ENCODE peak calls at places on chromosome 22, in seven cellular contexts. D is tibial nerve, W is neural progenitor cell, Q is omental fat pad, X is ovary, C is coronary artery, K is mesothelial cell of epicardium. Z is an unnamed sample.

GRCh38 chr22:30253205-30253852 is 6.8 kb upstream of the LIF start:
- DNase-seq in D (peak; percentile 52), W (no peak), Q (no peak), X (no peak), C (no peak), K (no peak), Z (no peak)

GRCh38 chr22:21450320-21450831 is 16.8 kb upstream of the TMEM191C start:
- DNase-seq in D (peak; percentile 10), W (peak; percentile 41), Q (no peak), X (no peak), C (no peak), K (no peak), Z (peak; percentile 41)

GRCh38 chr22:19951351-19951750 is 9.7 kb upstream of the TXNRD2 start:
- DNase-seq in D (no peak), W (no peak), Q (no peak), X (no peak), C (no peak), K (no peak), Z (no peak)

GRCh38 chr22:23822101-23822671 is 16.6 kb downstream of the DERL3 start:
- DNase-seq in D (no peak), W (no peak), Q (no peak), X (no peak), C (no peak), K (no peak), Z (no peak)

GRCh38 chr22:34800265-34800664 is 265.7 kb upstream of the ISX start:
- DNase-seq in D (no peak), W (no peak), Q (no peak), X (no peak), C (no peak), K (no peak), Z (no peak)

GRCh38 chr22:27518583-27519437 is 282.7 kb downstream of the MN1 start:
- DNase-seq in D (no peak), W (peak; percentile 28), Q (no peak), X (no peak), C (no peak), K (no peak), Z (no peak)

GRCh38 chr22:21626735-21627469 is 2.9 kb downstream of the YDJC start:
- DNase-seq in D (no peak), W (no peak), Q (no peak), X (no peak), C (no peak), K (no peak), Z (peak; percentile 51)

GRCh38 chr22:32888976-32889375 is 87.5 kb downstream of the TIMP3 start:
- DNase-seq in D (no peak), W (no peak), Q (no peak), X (no peak), C (no peak), K (no peak), Z (no peak)

GRCh38 chr22:38397189-38398097 is 57.6 kb downstream of the KCNJ4 start:
- DNase-seq in D (no peak), W (peak; percentile 87), Q (no peak), X (no peak), C (no peak), K (no peak), Z (peak; percentile 53)

GRCh38 chr22:38135133-38135706 is 24.7 kb upstream of the BAIAP2L2 start:
- DNase-seq in D (no peak), W (no peak), Q (no peak), X (no peak), C (no peak), K (no peak), Z (no peak)

GRCh38 chr22:22085702-22086500 is 103.3 kb upstream of the TOP3B start:
- DNase-seq in D (no peak), W (no peak), Q (no peak), X (no peak), C (no peak), K (no peak), Z (no peak)

GRCh38 chr22:28792491-28793383 is 7.6 kb downstream of the XBP1 start:
- DNase-seq in D (no peak), W (no peak), Q (no peak), X (no peak), C (no peak), K (no peak), Z (no peak)

GRCh38 chr22:29136715-29137700 is 64.2 kb downstream of the KREMEN1 start:
- DNase-seq in D (no peak), W (no peak), Q (no peak), X (no peak), C (no peak), K (no peak), Z (peak; percentile 34)

GRCh38 chr22:20437253-20438065 is at the start of gene SCARF2:
- DNase-seq in D (no peak), W (peak; percentile 81), Q (no peak), X (peak; percentile 81), C (no peak), K (peak; percentile 68), Z (peak; percentile 58)

GRCh38 chr22:21961127-21961867 is 8.6 kb upstream of the PPM1F start:
- DNase-seq in D (no peak), W (no peak), Q (no peak), X (no peak), C (no peak), K (no peak), Z (no peak)

DNA sequence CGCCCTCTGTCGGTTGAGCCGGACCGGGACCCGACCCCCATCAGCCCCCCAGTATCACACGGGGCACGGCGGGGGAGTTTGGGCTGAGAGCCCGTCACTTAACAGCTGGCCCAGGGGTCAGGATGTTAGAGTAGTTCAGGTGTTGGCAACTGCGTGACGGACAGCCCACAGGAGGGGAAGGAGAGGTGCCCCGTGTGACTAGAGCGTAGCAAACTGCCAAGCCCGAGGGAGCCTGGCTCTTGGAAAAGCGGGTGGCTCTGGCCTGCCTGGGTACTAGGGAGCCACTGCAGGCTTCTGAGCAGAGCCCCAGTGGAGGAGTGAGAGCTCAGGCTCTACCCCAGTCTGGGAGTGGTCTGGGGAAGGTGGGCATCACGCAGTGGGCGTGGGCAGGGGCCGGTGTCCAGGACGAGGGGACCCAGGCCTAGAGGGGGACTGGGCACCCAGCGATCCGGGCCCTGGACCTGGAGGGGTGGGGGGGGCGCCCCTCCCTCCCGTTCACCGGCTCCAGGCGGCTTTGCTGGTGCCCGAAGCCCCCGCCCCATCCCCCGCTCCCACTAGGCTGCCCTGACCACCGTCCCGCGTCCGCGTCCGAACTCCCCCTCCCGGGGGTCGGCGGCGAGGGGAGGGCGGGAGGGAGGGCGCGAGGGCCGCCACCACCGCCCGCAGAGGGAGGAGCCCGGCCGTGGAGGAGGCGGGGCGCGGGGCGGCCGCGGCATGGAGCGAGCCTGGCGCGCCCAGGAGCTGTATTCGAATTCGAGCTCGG is 24.4 kb downstream of the SHANK3 start:
- DNase-seq in D (no peak), W (peak; percentile 81), Q (no peak), X (peak; percentile 11), C (no peak), K (peak; percentile 31), Z (peak; percentile 62)
- TF ChIP-seq CTCF in D (no peak), W (peak; percentile 79), Q (no peak), X (no peak), C (no peak), K (peak; percentile 30), Z (peak; percentile 34)

GRCh38 chr22:41243361-41243760 is 2.6 kb upstream of the CHADL start:
- DNase-seq in D (no peak), W (no peak), Q (no peak), X (no peak), C (no peak), K (no peak), Z (no peak)

GRCh38 chr22:41247703-41248102 is 7.0 kb upstream of the CHADL start:
- DNase-seq in D (no peak), W (no peak), Q (no peak), X (no peak), C (no peak), K (no peak), Z (no peak)

GRCh38 chr22:41248314-41248713 is 7.6 kb upstream of the CHADL start:
- DNase-seq in D (no peak), W (no peak), Q (no peak), X (no peak), C (no peak), K (no peak), Z (no peak)

GRCh38 chr22:41248758-41249157 is 8.0 kb upstream of the CHADL start:
- DNase-seq in D (no peak), W (no peak), Q (no peak), X (no peak), C (no peak), K (no peak), Z (no peak)

DNA sequence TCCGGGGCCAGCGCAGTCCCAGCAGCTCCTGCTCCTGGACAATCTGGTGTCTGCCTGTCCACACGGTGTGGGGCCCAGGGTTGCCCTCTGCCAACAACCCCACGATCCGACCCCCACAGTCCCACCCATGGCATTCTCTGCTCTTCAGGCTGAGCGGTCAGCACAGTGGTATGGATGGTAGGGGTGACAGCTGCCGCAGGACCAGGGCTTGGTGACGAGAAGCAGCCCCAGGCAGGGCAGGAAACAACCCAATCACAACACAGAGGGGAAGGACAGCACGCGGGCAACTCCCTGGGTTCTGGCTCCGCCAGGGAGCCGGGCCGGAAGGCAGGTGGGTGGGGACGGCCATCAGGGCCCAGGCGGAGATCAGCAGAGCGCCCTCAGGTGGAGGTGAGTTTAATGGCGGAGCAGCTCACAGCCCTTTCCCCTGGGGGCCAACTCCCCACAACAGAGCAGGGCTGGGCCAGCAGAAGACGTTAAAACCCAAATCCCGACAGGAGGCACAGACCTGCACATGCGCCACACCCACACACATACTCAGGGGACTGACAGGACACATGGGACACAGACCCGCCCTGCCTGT is 5.3 kb upstream of the CHADL start:
- DNase-seq in D (no peak), W (peak; percentile 10), Q (no peak), X (no peak), C (no peak), K (no peak), Z (no peak)
- TF ChIP-seq CTCF in D (no peak), W (peak; percentile 32), Q (no peak), X (no peak), C (no peak), K (no peak), Z (no peak)

DNA sequence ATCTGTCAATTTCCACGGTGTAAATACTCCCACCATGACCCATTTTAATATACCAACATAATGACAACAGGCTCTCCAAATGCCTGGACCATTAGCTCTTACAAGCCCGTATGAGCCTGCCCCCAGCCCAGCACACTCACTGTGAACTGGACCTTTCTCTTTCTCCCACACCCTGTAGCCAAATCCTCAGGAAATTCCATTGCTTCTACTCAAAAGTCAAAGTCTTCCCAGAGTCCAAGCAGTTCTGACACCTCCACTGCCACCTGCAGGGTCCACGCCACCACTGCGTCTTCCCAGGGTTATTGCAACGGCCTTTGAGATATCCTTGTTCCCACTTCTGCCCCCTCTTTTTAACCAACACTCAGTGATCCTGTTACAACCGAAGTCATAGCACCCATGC is 110.1 kb upstream of the ASPHD2 start:
- DNase-seq in D (no peak), W (no peak), Q (no peak), X (no peak), C (no peak), K (no peak), Z (peak; percentile 59)
- TF ChIP-seq CTCF in D (no peak), W (no peak), Q (no peak), X (no peak), C (no peak), K (no peak), Z (peak; percentile 36)

GRCh38 chr22:43110444-43110926 is at the start of gene BIK:
- DNase-seq in D (no peak), W (peak; percentile 85), Q (no peak), X (peak; percentile 38), C (no peak), K (peak; percentile 32), Z (peak; percentile 64)
- TF ChIP-seq CTCF in D (no peak), W (no peak), Q (no peak), X (no peak), C (no peak), K (no peak), Z (no peak)

GRCh38 chr22:46001046-46001425 is 24.1 kb upstream of the WNT7B start:
- DNase-seq in D (no peak), W (no peak), Q (no peak), X (no peak), C (no peak), K (no peak), Z (no peak)
- TF ChIP-seq CTCF in D (no peak), W (no peak), Q (no peak), X (no peak), C (no peak), K (no peak), Z (no peak)

Z was measured in glutamatergic neuron.